ENCODE peak calls at places on chromosomes 13 and 19, in five cellular contexts. One of them, this sample, is unnamed.

GRCh38 chr19:6092329-6093286 is 17.7 kb downstream of the RFX2 start:
- DNase-seq in stimulated activated CD4-positive, alpha-beta T cell treated with anti-CD3 and anti-CD28 coated beads, Interleukin-4, amount 100 ng/mL, for 1 hour: no peak
- DNase-seq in NCI-H1417 treated with DMSO at 0.1 percent for 48 hours: peak; percentile 76
- DNase-seq in cardiac muscle cell: peak; percentile 78
- DNase-seq in COR-L47: peak; percentile 78
- DNase-seq in this sample: peak; percentile 96

GRCh38 chr13:40406405-40407138 is 259.9 kb downstream of the FOXO1 start:
- DNase-seq in NCI-H1417 treated with DMSO at 0.1 percent for 48 hours: no peak
- DNase-seq in cardiac muscle cell: peak; percentile 34
- DNase-seq in stimulated activated CD4-positive, alpha-beta T cell treated with anti-CD3 and anti-CD28 coated beads, Interleukin-4, amount 100 ng/mL, for 1 hour: no peak
- DNase-seq in COR-L47: no peak
- DNase-seq in this sample: no peak

GRCh38 chr13:89490661-89491060 is 1819.5 kb downstream of the SLITRK5 start:
- DNase-seq in stimulated activated CD4-positive, alpha-beta T cell treated with anti-CD3 and anti-CD28 coated beads, Interleukin-4, amount 100 ng/mL, for 1 hour: no peak
- DNase-seq in cardiac muscle cell: no peak
- DNase-seq in COR-L47: no peak
- DNase-seq in NCI-H1417 treated with DMSO at 0.1 percent for 48 hours: no peak
- DNase-seq in this sample: no peak

GRCh38 chr13:41562083-41562482 is 104.7 kb downstream of the RGCC start:
- DNase-seq in NCI-H1417 treated with DMSO at 0.1 percent for 48 hours: no peak
- DNase-seq in stimulated activated CD4-positive, alpha-beta T cell treated with anti-CD3 and anti-CD28 coated beads, Interleukin-4, amount 100 ng/mL, for 1 hour: no peak
- DNase-seq in cardiac muscle cell: no peak
- DNase-seq in COR-L47: no peak
- DNase-seq in this sample: no peak

GRCh38 chr13:53254495-53254894 is 225.9 kb downstream of the OLFM4 start:
- DNase-seq in NCI-H1417 treated with DMSO at 0.1 percent for 48 hours: no peak
- DNase-seq in cardiac muscle cell: peak; percentile 80
- DNase-seq in stimulated activated CD4-positive, alpha-beta T cell treated with anti-CD3 and anti-CD28 coated beads, Interleukin-4, amount 100 ng/mL, for 1 hour: no peak
- DNase-seq in COR-L47: no peak
- DNase-seq in this sample: no peak

GRCh38 chr19:9640956-9641355 is 19.9 kb upstream of the ZNF561 start:
- DNase-seq in stimulated activated CD4-positive, alpha-beta T cell treated with anti-CD3 and anti-CD28 coated beads, Interleukin-4, amount 100 ng/mL, for 1 hour: no peak
- DNase-seq in COR-L47: no peak
- DNase-seq in cardiac muscle cell: no peak
- DNase-seq in NCI-H1417 treated with DMSO at 0.1 percent for 48 hours: no peak
- DNase-seq in this sample: no peak

GRCh38 chr13:98050041-98050466 is 92.8 kb upstream of the FARP1 start:
- DNase-seq in NCI-H1417 treated with DMSO at 0.1 percent for 48 hours: no peak
- DNase-seq in stimulated activated CD4-positive, alpha-beta T cell treated with anti-CD3 and anti-CD28 coated beads, Interleukin-4, amount 100 ng/mL, for 1 hour: no peak
- DNase-seq in cardiac muscle cell: no peak
- DNase-seq in COR-L47: no peak
- DNase-seq in this sample: peak; percentile 79

GRCh38 chr13:38990693-38991092 is at the start of gene STOML3:
- DNase-seq in stimulated activated CD4-positive, alpha-beta T cell treated with anti-CD3 and anti-CD28 coated beads, Interleukin-4, amount 100 ng/mL, for 1 hour: no peak
- DNase-seq in NCI-H1417 treated with DMSO at 0.1 percent for 48 hours: no peak
- DNase-seq in cardiac muscle cell: no peak
- DNase-seq in COR-L47: no peak
- DNase-seq in this sample: peak; percentile 58

GRCh38 chr19:16449330-16449961 is 22.3 kb downstream of the EPS15L1 start:
- DNase-seq in cardiac muscle cell: no peak
- DNase-seq in stimulated activated CD4-positive, alpha-beta T cell treated with anti-CD3 and anti-CD28 coated beads, Interleukin-4, amount 100 ng/mL, for 1 hour: no peak
- DNase-seq in NCI-H1417 treated with DMSO at 0.1 percent for 48 hours: no peak
- DNase-seq in COR-L47: no peak
- DNase-seq in this sample: no peak

GRCh38 chr19:44708940-44709339 is 10.0 kb downstream of the CEACAM16 start:
- DNase-seq in stimulated activated CD4-positive, alpha-beta T cell treated with anti-CD3 and anti-CD28 coated beads, Interleukin-4, amount 100 ng/mL, for 1 hour: no peak
- DNase-seq in cardiac muscle cell: no peak
- DNase-seq in COR-L47: no peak
- DNase-seq in NCI-H1417 treated with DMSO at 0.1 percent for 48 hours: no peak
- DNase-seq in this sample: no peak

GRCh38 chr19:31595521-31595920 is 246.3 kb upstream of the TSHZ3 start:
- DNase-seq in NCI-H1417 treated with DMSO at 0.1 percent for 48 hours: no peak
- DNase-seq in cardiac muscle cell: no peak
- DNase-seq in stimulated activated CD4-positive, alpha-beta T cell treated with anti-CD3 and anti-CD28 coated beads, Interleukin-4, amount 100 ng/mL, for 1 hour: no peak
- DNase-seq in COR-L47: no peak
- DNase-seq in this sample: no peak

GRCh38 chr13:111876506-111876905 is 190.4 kb upstream of the SOX1 start:
- DNase-seq in cardiac muscle cell: no peak
- DNase-seq in NCI-H1417 treated with DMSO at 0.1 percent for 48 hours: no peak
- DNase-seq in COR-L47: no peak
- DNase-seq in stimulated activated CD4-positive, alpha-beta T cell treated with anti-CD3 and anti-CD28 coated beads, Interleukin-4, amount 100 ng/mL, for 1 hour: no peak
- DNase-seq in this sample: no peak

GRCh38 chr19:45526143-45526542 is 18.9 kb downstream of the VASP start:
- DNase-seq in NCI-H1417 treated with DMSO at 0.1 percent for 48 hours: no peak
- DNase-seq in COR-L47: peak; percentile 44
- DNase-seq in cardiac muscle cell: peak; percentile 86
- DNase-seq in stimulated activated CD4-positive, alpha-beta T cell treated with anti-CD3 and anti-CD28 coated beads, Interleukin-4, amount 100 ng/mL, for 1 hour: no peak
- DNase-seq in this sample: peak; percentile 89

GRCh38 chr13:112776971-112777370 is 87.1 kb downstream of the ATP11A start:
- DNase-seq in stimulated activated CD4-positive, alpha-beta T cell treated with anti-CD3 and anti-CD28 coated beads, Interleukin-4, amount 100 ng/mL, for 1 hour: no peak
- DNase-seq in COR-L47: no peak
- DNase-seq in NCI-H1417 treated with DMSO at 0.1 percent for 48 hours: no peak
- DNase-seq in cardiac muscle cell: no peak
- DNase-seq in this sample: no peak

GRCh38 chr19:1234041-1234669 is 3.6 kb downstream of the CBARP start:
- DNase-seq in stimulated activated CD4-positive, alpha-beta T cell treated with anti-CD3 and anti-CD28 coated beads, Interleukin-4, amount 100 ng/mL, for 1 hour: no peak
- DNase-seq in cardiac muscle cell: no peak
- DNase-seq in NCI-H1417 treated with DMSO at 0.1 percent for 48 hours: no peak
- DNase-seq in COR-L47: no peak
- DNase-seq in this sample: no peak

GRCh38 chr13:50167224-50167947 is 152.1 kb downstream of the KCNRG start:
- DNase-seq in COR-L47: no peak
- DNase-seq in cardiac muscle cell: no peak
- DNase-seq in NCI-H1417 treated with DMSO at 0.1 percent for 48 hours: no peak
- DNase-seq in stimulated activated CD4-positive, alpha-beta T cell treated with anti-CD3 and anti-CD28 coated beads, Interleukin-4, amount 100 ng/mL, for 1 hour: no peak
- DNase-seq in this sample: no peak

GRCh38 chr19:3176715-3177501 is 1.7 kb upstream of the S1PR4 start:
- DNase-seq in COR-L47: no peak
- DNase-seq in stimulated activated CD4-positive, alpha-beta T cell treated with anti-CD3 and anti-CD28 coated beads, Interleukin-4, amount 100 ng/mL, for 1 hour: peak; percentile 67
- DNase-seq in NCI-H1417 treated with DMSO at 0.1 percent for 48 hours: no peak
- DNase-seq in cardiac muscle cell: no peak
- DNase-seq in this sample: peak; percentile 39

GRCh38 chr13:30307194-30307965 is at the start of gene KATNAL1:
- DNase-seq in COR-L47: peak; percentile 92
- DNase-seq in NCI-H1417 treated with DMSO at 0.1 percent for 48 hours: peak; percentile 46
- DNase-seq in cardiac muscle cell: peak; percentile 85
- DNase-seq in stimulated activated CD4-positive, alpha-beta T cell treated with anti-CD3 and anti-CD28 coated beads, Interleukin-4, amount 100 ng/mL, for 1 hour: peak; percentile 70
- DNase-seq in this sample: peak; percentile 95

GRCh38 chr13:36261976-36262375 is 35.6 kb downstream of the CCDC169 start:
- DNase-seq in stimulated activated CD4-positive, alpha-beta T cell treated with anti-CD3 and anti-CD28 coated beads, Interleukin-4, amount 100 ng/mL, for 1 hour: no peak
- DNase-seq in COR-L47: no peak
- DNase-seq in cardiac muscle cell: no peak
- DNase-seq in NCI-H1417 treated with DMSO at 0.1 percent for 48 hours: no peak
- DNase-seq in this sample: no peak

GRCh38 chr13:42594577-42595571 is 20.9 kb downstream of the TNFSF11 start:
- DNase-seq in COR-L47: peak; percentile 63
- DNase-seq in cardiac muscle cell: peak; percentile 81
- DNase-seq in stimulated activated CD4-positive, alpha-beta T cell treated with anti-CD3 and anti-CD28 coated beads, Interleukin-4, amount 100 ng/mL, for 1 hour: peak; percentile 32
- DNase-seq in NCI-H1417 treated with DMSO at 0.1 percent for 48 hours: no peak
- DNase-seq in this sample: peak; percentile 59

GRCh38 chr19:55279773-55280643 is at the start of gene HSPBP1:
- DNase-seq in stimulated activated CD4-positive, alpha-beta T cell treated with anti-CD3 and anti-CD28 coated beads, Interleukin-4, amount 100 ng/mL, for 1 hour: peak; percentile 93
- DNase-seq in COR-L47: peak; percentile 96
- DNase-seq in NCI-H1417 treated with DMSO at 0.1 percent for 48 hours: peak; percentile 89
- DNase-seq in cardiac muscle cell: peak; percentile 94
- DNase-seq in this sample: peak; percentile 98

GRCh38 chr19:16371540-16371986 is 46.9 kb downstream of the KLF2 start:
- DNase-seq in stimulated activated CD4-positive, alpha-beta T cell treated with anti-CD3 and anti-CD28 coated beads, Interleukin-4, amount 100 ng/mL, for 1 hour: peak; percentile 74
- DNase-seq in COR-L47: no peak
- DNase-seq in cardiac muscle cell: no peak
- DNase-seq in NCI-H1417 treated with DMSO at 0.1 percent for 48 hours: no peak
- DNase-seq in this sample: no peak

GRCh38 chr19:38666662-38667448 is 19.4 kb downstream of the ACTN4 start:
- DNase-seq in stimulated activated CD4-positive, alpha-beta T cell treated with anti-CD3 and anti-CD28 coated beads, Interleukin-4, amount 100 ng/mL, for 1 hour: no peak
- DNase-seq in COR-L47: no peak
- DNase-seq in NCI-H1417 treated with DMSO at 0.1 percent for 48 hours: no peak
- DNase-seq in cardiac muscle cell: peak; percentile 30
- DNase-seq in this sample: peak; percentile 73

GRCh38 chr19:36113895-36114762 is 546 bp downstream of the POLR2I start:
- DNase-seq in cardiac muscle cell: peak; percentile 18
- DNase-seq in stimulated activated CD4-positive, alpha-beta T cell treated with anti-CD3 and anti-CD28 coated beads, Interleukin-4, amount 100 ng/mL, for 1 hour: peak; percentile 28
- DNase-seq in COR-L47: peak; percentile 15
- DNase-seq in NCI-H1417 treated with DMSO at 0.1 percent for 48 hours: no peak
- DNase-seq in this sample: peak; percentile 75

GRCh38 chr19:11286312-11286974 is 9.5 kb upstream of the TSPAN16 start:
- DNase-seq in NCI-H1417 treated with DMSO at 0.1 percent for 48 hours: no peak
- DNase-seq in cardiac muscle cell: no peak
- DNase-seq in COR-L47: no peak
- DNase-seq in stimulated activated CD4-positive, alpha-beta T cell treated with anti-CD3 and anti-CD28 coated beads, Interleukin-4, amount 100 ng/mL, for 1 hour: no peak
- DNase-seq in this sample: no peak

GRCh38 chr19:3207466-3208242 is 16.8 kb upstream of the CELF5 start:
- DNase-seq in stimulated activated CD4-positive, alpha-beta T cell treated with anti-CD3 and anti-CD28 coated beads, Interleukin-4, amount 100 ng/mL, for 1 hour: no peak
- DNase-seq in NCI-H1417 treated with DMSO at 0.1 percent for 48 hours: no peak
- DNase-seq in cardiac muscle cell: no peak
- DNase-seq in COR-L47: no peak
- DNase-seq in this sample: peak; percentile 16

GRCh38 chr13:106568225-106569003 is 477 bp upstream of the ARGLU1 start:
- DNase-seq in cardiac muscle cell: no peak
- DNase-seq in COR-L47: no peak
- DNase-seq in NCI-H1417 treated with DMSO at 0.1 percent for 48 hours: no peak
- DNase-seq in stimulated activated CD4-positive, alpha-beta T cell treated with anti-CD3 and anti-CD28 coated beads, Interleukin-4, amount 100 ng/mL, for 1 hour: no peak
- DNase-seq in this sample: no peak

GRCh38 chr13:109971006-109971744 is 184.8 kb upstream of the IRS2 start:
- DNase-seq in NCI-H1417 treated with DMSO at 0.1 percent for 48 hours: no peak
- DNase-seq in stimulated activated CD4-positive, alpha-beta T cell treated with anti-CD3 and anti-CD28 coated beads, Interleukin-4, amount 100 ng/mL, for 1 hour: no peak
- DNase-seq in cardiac muscle cell: no peak
- DNase-seq in COR-L47: no peak
- DNase-seq in this sample: no peak

GRCh38 chr19:34173145-34173956 is 1.0 kb downstream of the LSM14A start:
- DNase-seq in stimulated activated CD4-positive, alpha-beta T cell treated with anti-CD3 and anti-CD28 coated beads, Interleukin-4, amount 100 ng/mL, for 1 hour: peak; percentile 6
- DNase-seq in NCI-H1417 treated with DMSO at 0.1 percent for 48 hours: no peak
- DNase-seq in cardiac muscle cell: peak; percentile 51
- DNase-seq in COR-L47: peak; percentile 7
- DNase-seq in this sample: peak; percentile 70

GRCh38 chr19:15759962-15760565 is 22.3 kb downstream of the OR10H3 start:
- DNase-seq in cardiac muscle cell: no peak
- DNase-seq in stimulated activated CD4-positive, alpha-beta T cell treated with anti-CD3 and anti-CD28 coated beads, Interleukin-4, amount 100 ng/mL, for 1 hour: no peak
- DNase-seq in NCI-H1417 treated with DMSO at 0.1 percent for 48 hours: no peak
- DNase-seq in COR-L47: no peak
- DNase-seq in this sample: no peak

GRCh38 chr13:42001580-42001979 is 40.7 kb upstream of the VWA8 start:
- DNase-seq in NCI-H1417 treated with DMSO at 0.1 percent for 48 hours: no peak
- DNase-seq in COR-L47: no peak
- DNase-seq in stimulated activated CD4-positive, alpha-beta T cell treated with anti-CD3 and anti-CD28 coated beads, Interleukin-4, amount 100 ng/mL, for 1 hour: no peak
- DNase-seq in cardiac muscle cell: peak; percentile 45
- DNase-seq in this sample: peak; percentile 4

GRCh38 chr13:65555973-65556372 is 1674.2 kb downstream of the PCDH9 start:
- DNase-seq in COR-L47: peak; percentile 95
- DNase-seq in cardiac muscle cell: no peak
- DNase-seq in NCI-H1417 treated with DMSO at 0.1 percent for 48 hours: peak; percentile 97
- DNase-seq in stimulated activated CD4-positive, alpha-beta T cell treated with anti-CD3 and anti-CD28 coated beads, Interleukin-4, amount 100 ng/mL, for 1 hour: no peak
- DNase-seq in this sample: peak; percentile 99

GRCh38 chr13:33323766-33324525 is 38.4 kb upstream of the STARD13 start:
- DNase-seq in NCI-H1417 treated with DMSO at 0.1 percent for 48 hours: no peak
- DNase-seq in stimulated activated CD4-positive, alpha-beta T cell treated with anti-CD3 and anti-CD28 coated beads, Interleukin-4, amount 100 ng/mL, for 1 hour: no peak
- DNase-seq in cardiac muscle cell: no peak
- DNase-seq in COR-L47: no peak
- DNase-seq in this sample: peak; percentile 52

GRCh38 chr19:11152318-11153062 is 3.1 kb downstream of the SPC24 start:
- DNase-seq in NCI-H1417 treated with DMSO at 0.1 percent for 48 hours: no peak
- DNase-seq in cardiac muscle cell: no peak
- DNase-seq in stimulated activated CD4-positive, alpha-beta T cell treated with anti-CD3 and anti-CD28 coated beads, Interleukin-4, amount 100 ng/mL, for 1 hour: no peak
- DNase-seq in COR-L47: peak; percentile 13
- DNase-seq in this sample: peak; percentile 32